ENCODE peak calls at places on chromosomes 13 and 19, in four cellular contexts. One of them, this sample, is unnamed.
A peak's percentile ranks its signal among the peaks of the same experiment; 100 is the strongest.

GRCh38 chr19:55581145-55581827 is 638 bp upstream of the ZNF579 start:
- DNase-seq in pancreas: peak; percentile 33
- DNase-seq in right lobe of liver: no peak
- DNase-seq in tibial artery: no peak
- DNase-seq in this sample: no peak

GRCh38 chr19:38385057-38385803 is 2.6 kb downstream of the GGN start:
- DNase-seq in tibial artery: no peak
- DNase-seq in right lobe of liver: no peak
- DNase-seq in pancreas: no peak
- DNase-seq in this sample: no peak

GRCh38 chr13:81606074-81606473 is 1265.1 kb upstream of the SPRY2 start:
- DNase-seq in right lobe of liver: no peak
- DNase-seq in pancreas: no peak
- DNase-seq in tibial artery: no peak
- DNase-seq in this sample: no peak

GRCh38 chr19:2300533-2300932 is 7.4 kb downstream of the LINGO3 start:
- DNase-seq in tibial artery: no peak
- DNase-seq in right lobe of liver: no peak
- DNase-seq in pancreas: no peak
- DNase-seq in this sample: no peak

GRCh38 chr19:39147480-39147879 is 21.9 kb downstream of the PAK4 start:
- DNase-seq in pancreas: no peak
- DNase-seq in right lobe of liver: no peak
- DNase-seq in tibial artery: no peak
- DNase-seq in this sample: no peak

GRCh38 chr13:92843549-92843948 is 383.1 kb upstream of the GPC6 start:
- DNase-seq in pancreas: no peak
- DNase-seq in tibial artery: no peak
- DNase-seq in right lobe of liver: no peak
- DNase-seq in this sample: no peak

GRCh38 chr19:48400018-48400742 is 6.7 kb downstream of the GRIN2D start:
- DNase-seq in pancreas: peak; percentile 49
- DNase-seq in tibial artery: peak; percentile 81
- DNase-seq in right lobe of liver: no peak
- DNase-seq in this sample: peak; percentile 53

GRCh38 chr13:52786747-52787146 is 47.1 kb upstream of the CNMD start:
- DNase-seq in pancreas: no peak
- DNase-seq in tibial artery: no peak
- DNase-seq in right lobe of liver: no peak
- DNase-seq in this sample: no peak

GRCh38 chr13:106533101-106533939 is 2.1 kb downstream of the EFNB2 start:
- DNase-seq in right lobe of liver: peak; percentile 86
- DNase-seq in tibial artery: peak; percentile 89
- DNase-seq in pancreas: peak; percentile 80
- DNase-seq in this sample: peak; percentile 81

GRCh38 chr13:44399045-44399444 is 25.4 kb downstream of the SERP2 start:
- DNase-seq in tibial artery: no peak
- DNase-seq in pancreas: no peak
- DNase-seq in right lobe of liver: no peak
- DNase-seq in this sample: no peak

GRCh38 chr19:2180881-2181617 is 17.3 kb downstream of the DOT1L start:
- DNase-seq in right lobe of liver: no peak
- DNase-seq in tibial artery: no peak
- DNase-seq in pancreas: no peak
- DNase-seq in this sample: no peak

GRCh38 chr13:54563286-54563685 is 1534.7 kb downstream of the OLFM4 start:
- DNase-seq in pancreas: no peak
- DNase-seq in right lobe of liver: no peak
- DNase-seq in tibial artery: no peak
- DNase-seq in this sample: no peak

GRCh38 chr13:108276060-108276459 is 6.5 kb downstream of the TNFSF13B start:
- DNase-seq in right lobe of liver: peak; percentile 51
- DNase-seq in pancreas: no peak
- DNase-seq in tibial artery: no peak
- DNase-seq in this sample: peak; percentile 62

GRCh38 chr13:105587786-105588185 is 947.7 kb downstream of the EFNB2 start:
- DNase-seq in tibial artery: no peak
- DNase-seq in right lobe of liver: no peak
- DNase-seq in pancreas: no peak
- DNase-seq in this sample: no peak

GRCh38 chr13:79988573-79988972 is 352.4 kb downstream of the SPRY2 start:
- DNase-seq in pancreas: no peak
- DNase-seq in tibial artery: no peak
- DNase-seq in right lobe of liver: no peak
- DNase-seq in this sample: no peak

GRCh38 chr13:30665638-30666037 is 47.9 kb downstream of the USPL1 start:
- DNase-seq in right lobe of liver: no peak
- DNase-seq in pancreas: no peak
- DNase-seq in tibial artery: no peak
- DNase-seq in this sample: no peak

GRCh38 chr19:55283548-55284393 is at the start of gene BRSK1:
- DNase-seq in pancreas: no peak
- DNase-seq in right lobe of liver: no peak
- DNase-seq in tibial artery: no peak
- DNase-seq in this sample: peak; percentile 60

GRCh38 chr13:53206455-53206854 is 177.8 kb downstream of the OLFM4 start:
- DNase-seq in right lobe of liver: no peak
- DNase-seq in pancreas: no peak
- DNase-seq in tibial artery: no peak
- DNase-seq in this sample: no peak

GRCh38 chr13:51303882-51304281 is 35.6 kb upstream of the SERPINE3 start:
- DNase-seq in pancreas: no peak
- DNase-seq in tibial artery: no peak
- DNase-seq in right lobe of liver: no peak
- DNase-seq in this sample: no peak

GRCh38 chr19:42149447-42150202 is 17.4 kb upstream of the POU2F2 start:
- DNase-seq in pancreas: no peak
- DNase-seq in tibial artery: no peak
- DNase-seq in right lobe of liver: no peak
- DNase-seq in this sample: no peak

GRCh38 chr19:295687-296370 is 4.6 kb upstream of the PLPP2 start:
- DNase-seq in right lobe of liver: no peak
- DNase-seq in pancreas: peak; percentile 59
- DNase-seq in tibial artery: no peak
- DNase-seq in this sample: no peak

GRCh38 chr19:6108721-6109633 is 1.3 kb downstream of the RFX2 start:
- DNase-seq in tibial artery: peak; percentile 90
- DNase-seq in pancreas: peak; percentile 28
- DNase-seq in right lobe of liver: no peak
- DNase-seq in this sample: peak; percentile 63

GRCh38 chr19:3683866-3684816 is 16.1 kb downstream of the PIP5K1C start:
- DNase-seq in right lobe of liver: no peak
- DNase-seq in tibial artery: no peak
- DNase-seq in pancreas: no peak
- DNase-seq in this sample: no peak
- TF ChIP-seq CTCF in right lobe of liver: no peak
- TF ChIP-seq CTCF in tibial artery: no peak
- TF ChIP-seq CTCF in pancreas: no peak
- TF ChIP-seq CTCF in this sample: no peak

DNA sequence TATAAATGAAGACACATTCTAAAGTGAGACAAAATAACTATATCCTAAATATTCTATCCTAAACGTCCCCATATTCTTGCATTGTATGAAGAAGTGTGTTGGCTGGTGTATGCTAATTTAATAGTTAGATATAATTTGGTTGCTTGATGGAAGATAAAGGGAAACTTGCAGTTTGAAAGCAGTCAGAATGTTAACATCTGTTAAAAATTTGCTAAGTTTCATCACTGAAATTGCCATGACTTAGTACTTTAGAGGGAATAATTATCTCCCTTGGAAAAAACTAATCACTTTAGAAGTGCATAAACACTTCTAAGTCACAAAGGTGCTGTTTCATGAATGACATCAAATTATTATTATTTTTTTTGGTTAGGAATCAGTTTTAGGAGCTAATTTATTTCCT is 61.6 kb downstream of the ITGBL1 start:
- DNase-seq in tibial artery: no peak
- DNase-seq in right lobe of liver: no peak
- DNase-seq in pancreas: no peak
- DNase-seq in this sample: no peak
- H3K4me1 ChIP-seq in tibial artery: no peaks in the 10 kb centered on the region
- H3K4me1 ChIP-seq in right lobe of liver: no peaks in the 10 kb centered on the region
- H3K4me1 ChIP-seq in pancreas: no peaks in the 10 kb centered on the region
- H3K4me1 ChIP-seq in this sample: no peaks in the 10 kb centered on the region

GRCh38 chr13:29103036-29103800 is 283.1 kb downstream of the MTUS2 start:
- DNase-seq in pancreas: no peak
- DNase-seq in tibial artery: no peak
- DNase-seq in right lobe of liver: no peak
- DNase-seq in this sample: no peak
- TF ChIP-seq CTCF in pancreas: no peak
- TF ChIP-seq CTCF in tibial artery: no peak
- TF ChIP-seq CTCF in right lobe of liver: no peak
- TF ChIP-seq CTCF in this sample: no peak

DNA sequence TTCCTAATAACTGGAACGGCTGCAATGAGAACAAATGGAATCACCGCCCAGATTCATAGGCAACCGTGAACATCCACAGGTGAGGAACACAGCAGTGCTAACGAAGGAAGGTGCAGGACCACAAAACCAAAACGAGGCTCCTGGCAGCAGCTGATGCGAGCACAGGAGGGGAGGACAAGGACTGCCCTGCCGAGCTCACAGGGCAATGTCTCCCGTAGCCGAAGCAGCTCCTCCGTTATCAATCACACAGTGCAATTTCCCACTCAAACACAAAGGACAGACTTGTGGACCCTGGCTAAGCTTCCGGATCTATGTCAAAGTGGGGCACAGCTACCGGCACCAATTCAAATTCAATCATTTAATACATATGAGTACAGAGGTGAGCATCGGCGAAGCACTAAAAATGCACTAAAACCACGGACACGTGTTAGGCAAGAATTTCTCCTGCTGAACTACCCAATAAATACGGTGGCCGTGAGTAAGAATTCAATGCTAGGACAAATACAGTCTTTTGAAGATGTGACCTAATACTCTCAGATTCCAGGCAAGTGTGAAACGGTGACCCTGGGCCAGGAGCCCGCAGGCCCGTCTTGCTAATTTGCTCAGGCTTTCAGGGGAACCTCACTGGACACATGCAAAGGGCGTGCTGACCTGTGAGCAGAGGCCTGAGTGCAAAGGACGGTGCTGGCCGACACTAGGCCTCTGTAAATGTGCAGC is 70.4 kb downstream of the STK24 start:
- DNase-seq in tibial artery: no peak
- DNase-seq in right lobe of liver: peak; percentile 85
- DNase-seq in pancreas: no peak
- DNase-seq in this sample: no peak
- H3K4me1 ChIP-seq in tibial artery: peaks cover 13% of the 10 kb centered on the region
- H3K4me1 ChIP-seq in right lobe of liver: peaks cover 65% of the 10 kb centered on the region
- H3K4me1 ChIP-seq in pancreas: peaks cover 19% of the 10 kb centered on the region
- H3K4me1 ChIP-seq in this sample: peaks cover 94% of the 10 kb centered on the region

GRCh38 chr19:43774103-43774939 is 6.5 kb downstream of the KCNN4 start:
- DNase-seq in right lobe of liver: peak; percentile 67
- DNase-seq in tibial artery: peak; percentile 72
- DNase-seq in pancreas: peak; percentile 71
- DNase-seq in this sample: peak; percentile 68
- TF ChIP-seq CTCF in right lobe of liver: peak; percentile 40
- TF ChIP-seq CTCF in tibial artery: peak; percentile 42
- TF ChIP-seq CTCF in pancreas: no peak
- TF ChIP-seq CTCF in this sample: peak; percentile 70

DNA sequence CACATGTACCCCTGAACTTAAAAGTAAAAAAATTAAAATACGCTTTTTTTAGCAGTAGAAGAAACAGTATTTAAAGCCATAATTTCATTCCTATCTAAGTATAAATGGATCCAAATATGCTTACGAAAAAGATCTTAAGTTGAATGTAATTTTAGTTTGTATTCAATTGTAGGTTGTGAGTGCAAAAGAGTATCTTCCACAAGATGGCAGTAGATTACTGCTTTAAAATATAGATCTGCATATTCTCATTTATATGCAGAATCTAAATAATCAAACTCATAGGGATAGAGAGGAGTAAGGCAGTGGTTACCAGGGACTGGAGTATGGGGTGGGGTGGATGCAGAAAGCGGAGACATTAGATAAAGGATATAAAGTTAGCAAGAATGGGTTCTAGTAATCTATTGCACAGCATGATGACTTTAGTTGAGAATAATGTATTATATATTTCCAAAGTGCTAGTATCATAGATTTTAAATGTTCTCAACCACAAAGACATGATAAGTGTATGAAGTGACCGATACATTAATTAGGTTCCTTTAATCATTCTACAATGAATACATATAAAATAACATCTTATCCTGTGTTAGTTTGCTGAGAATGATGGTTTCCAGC is 14.2 kb downstream of the OR7A17 start:
- DNase-seq in right lobe of liver: no peak
- DNase-seq in pancreas: no peak
- DNase-seq in tibial artery: no peak
- DNase-seq in this sample: no peak
- H3K4me1 ChIP-seq in right lobe of liver: no peaks in the 10 kb centered on the region
- H3K4me1 ChIP-seq in pancreas: no peaks in the 10 kb centered on the region
- H3K4me1 ChIP-seq in tibial artery: no peaks in the 10 kb centered on the region
- H3K4me1 ChIP-seq in this sample: no peaks in the 10 kb centered on the region

GRCh38 chr19:46783670-46784069 is 4.7 kb downstream of the SLC1A5 start:
- DNase-seq in right lobe of liver: no peak
- DNase-seq in tibial artery: no peak
- DNase-seq in pancreas: no peak
- DNase-seq in this sample: no peak

GRCh38 chr19:46785054-46785979 is 3.1 kb downstream of the SLC1A5 start:
- DNase-seq in tibial artery: no peak
- DNase-seq in right lobe of liver: no peak
- DNase-seq in pancreas: no peak
- DNase-seq in this sample: no peak

GRCh38 chr19:46785980-46786235 is 2.5 kb downstream of the SLC1A5 start:
- DNase-seq in right lobe of liver: no peak
- DNase-seq in pancreas: no peak
- DNase-seq in tibial artery: no peak
- DNase-seq in this sample: no peak

GRCh38 chr19:46782355-46783019 is 5.9 kb downstream of the SLC1A5 start:
- DNase-seq in right lobe of liver: no peak
- DNase-seq in pancreas: no peak
- DNase-seq in tibial artery: no peak
- DNase-seq in this sample: no peak

GRCh38 chr19:46784262-46785053 is 3.9 kb downstream of the SLC1A5 start:
- DNase-seq in tibial artery: peak; percentile 73
- DNase-seq in right lobe of liver: peak; percentile 63
- DNase-seq in pancreas: peak; percentile 86
- DNase-seq in this sample: peak; percentile 69
- TF ChIP-seq CTCF in tibial artery: no peak
- TF ChIP-seq CTCF in right lobe of liver: no peak
- TF ChIP-seq CTCF in pancreas: no peak
- TF ChIP-seq CTCF in this sample: peak; percentile 20

This sample was measured in left ventricle myocardium inferior.